ENCODE peak calls at places on chromosomes 4 and X, in seven cellular contexts. One of them, this sample, is unnamed. For H3K27me3, the result is how much of the 10 kb centered on the place peaks cover.

GRCh38 chr4:172998527-172999469 is 169.8 kb upstream of the GALNT7 start:
- DNase-seq in pancreas: no peak
- DNase-seq in upper lobe of right lung: no peak
- DNase-seq in dorsolateral prefrontal cortex: no peak
- DNase-seq in AG04450: no peak
- DNase-seq in uterus: no peak
- DNase-seq in HepG2: no peak
- DNase-seq in this sample: no peak

GRCh38 chrX:148161661-148162060 is 180.5 kb downstream of the FMR1NB start:
- DNase-seq in pancreas: no peak
- DNase-seq in upper lobe of right lung: no peak
- DNase-seq in dorsolateral prefrontal cortex: no peak
- DNase-seq in AG04450: no peak
- DNase-seq in uterus: no peak
- DNase-seq in HepG2: no peak
- DNase-seq in this sample: no peak

GRCh38 chr4:70603856-70604255 is 11.8 kb downstream of the AMBN start:
- DNase-seq in pancreas: no peak
- DNase-seq in upper lobe of right lung: no peak
- DNase-seq in dorsolateral prefrontal cortex: no peak
- DNase-seq in AG04450: no peak
- DNase-seq in uterus: no peak
- DNase-seq in HepG2: no peak
- DNase-seq in this sample: no peak

GRCh38 chrX:49273181-49273727 is 3.7 kb downstream of the PPP1R3F start:
- DNase-seq in pancreas: no peak
- DNase-seq in upper lobe of right lung: no peak
- DNase-seq in dorsolateral prefrontal cortex: no peak
- DNase-seq in AG04450: no peak
- DNase-seq in uterus: no peak
- DNase-seq in HepG2: no peak
- DNase-seq in this sample: no peak

GRCh38 chrX:112832481-112833095 is 8.0 kb downstream of the AMOT start:
- DNase-seq in pancreas: peak
- DNase-seq in upper lobe of right lung: peak
- DNase-seq in dorsolateral prefrontal cortex: no peak
- DNase-seq in AG04450: no peak
- DNase-seq in uterus: no peak
- DNase-seq in HepG2: no peak
- DNase-seq in this sample: no peak

GRCh38 chr4:85898236-85898635 is 423.3 kb downstream of the ARHGAP24 start:
- DNase-seq in pancreas: no peak
- DNase-seq in upper lobe of right lung: no peak
- DNase-seq in dorsolateral prefrontal cortex: no peak
- DNase-seq in AG04450: no peak
- DNase-seq in uterus: no peak
- DNase-seq in HepG2: no peak
- DNase-seq in this sample: no peak

GRCh38 chr4:71290074-71290473 is 48.7 kb upstream of the SLC4A4 start:
- DNase-seq in pancreas: no peak
- DNase-seq in upper lobe of right lung: no peak
- DNase-seq in dorsolateral prefrontal cortex: no peak
- DNase-seq in AG04450: peak
- DNase-seq in uterus: no peak
- DNase-seq in HepG2: no peak
- DNase-seq in this sample: no peak

GRCh38 chrX:44223150-44223549 is 120.3 kb downstream of the EFHC2 start:
- DNase-seq in pancreas: peak
- DNase-seq in upper lobe of right lung: no peak
- DNase-seq in dorsolateral prefrontal cortex: no peak
- DNase-seq in AG04450: no peak
- DNase-seq in uterus: no peak
- DNase-seq in HepG2: no peak
- DNase-seq in this sample: no peak

GRCh38 chr4:141331534-141332358 is 111.1 kb downstream of the ZNF330 start:
- DNase-seq in pancreas: no peak
- DNase-seq in upper lobe of right lung: no peak
- DNase-seq in dorsolateral prefrontal cortex: no peak
- DNase-seq in AG04450: no peak
- DNase-seq in uterus: no peak
- DNase-seq in HepG2: no peak
- DNase-seq in this sample: no peak

GRCh38 chr4:153081181-153081580 is 123.1 kb upstream of the TRIM2 start:
- DNase-seq in pancreas: no peak
- DNase-seq in upper lobe of right lung: no peak
- DNase-seq in dorsolateral prefrontal cortex: no peak
- DNase-seq in AG04450: no peak
- DNase-seq in uterus: no peak
- DNase-seq in HepG2: no peak
- DNase-seq in this sample: no peak

GRCh38 chr4:78601013-78601412 is 49.4 kb downstream of the ANXA3 start:
- DNase-seq in pancreas: no peak
- DNase-seq in upper lobe of right lung: no peak
- DNase-seq in dorsolateral prefrontal cortex: no peak
- DNase-seq in AG04450: no peak
- DNase-seq in uterus: peak
- DNase-seq in HepG2: no peak
- DNase-seq in this sample: no peak

GRCh38 chr4:182346675-182347375 is 103.6 kb downstream of the TENM3 start:
- DNase-seq in pancreas: no peak
- DNase-seq in upper lobe of right lung: no peak
- DNase-seq in dorsolateral prefrontal cortex: no peak
- DNase-seq in AG04450: no peak
- DNase-seq in uterus: no peak
- DNase-seq in HepG2: no peak
- DNase-seq in this sample: no peak

GRCh38 chrX:151702021-151702714 is 6.9 kb downstream of the PRRG3 start:
- DNase-seq in pancreas: no peak
- DNase-seq in upper lobe of right lung: no peak
- DNase-seq in dorsolateral prefrontal cortex: no peak
- DNase-seq in AG04450: no peak
- DNase-seq in uterus: no peak
- DNase-seq in HepG2: no peak
- DNase-seq in this sample: no peak

GRCh38 chr4:175298119-175298518 is 380.0 kb downstream of the ADAM29 start:
- DNase-seq in pancreas: no peak
- DNase-seq in upper lobe of right lung: no peak
- DNase-seq in dorsolateral prefrontal cortex: no peak
- DNase-seq in AG04450: peak
- DNase-seq in uterus: no peak
- DNase-seq in HepG2: no peak
- DNase-seq in this sample: no peak

GRCh38 chr4:140187316-140187695 is 33.3 kb upstream of the MAML3 start:
- DNase-seq in pancreas: no peak
- DNase-seq in upper lobe of right lung: no peak
- DNase-seq in dorsolateral prefrontal cortex: no peak
- DNase-seq in AG04450: no peak
- DNase-seq in uterus: no peak
- DNase-seq in HepG2: no peak
- DNase-seq in this sample: no peak

GRCh38 chr4:140188975-140189374 is 35.0 kb upstream of the MAML3 start:
- DNase-seq in pancreas: no peak
- DNase-seq in upper lobe of right lung: peak
- DNase-seq in dorsolateral prefrontal cortex: no peak
- DNase-seq in AG04450: peak
- DNase-seq in uterus: peak
- DNase-seq in HepG2: no peak
- DNase-seq in this sample: no peak

GRCh38 chr4:140186651-140187315 is 32.8 kb upstream of the MAML3 start:
- DNase-seq in pancreas: no peak
- DNase-seq in upper lobe of right lung: no peak
- DNase-seq in dorsolateral prefrontal cortex: peak
- DNase-seq in AG04450: peak
- DNase-seq in uterus: peak
- DNase-seq in HepG2: no peak
- DNase-seq in this sample: no peak

GRCh38 chr4:140183270-140183669 is 29.3 kb upstream of the MAML3 start:
- DNase-seq in pancreas: no peak
- DNase-seq in upper lobe of right lung: no peak
- DNase-seq in dorsolateral prefrontal cortex: no peak
- DNase-seq in AG04450: no peak
- DNase-seq in uterus: no peak
- DNase-seq in HepG2: no peak
- DNase-seq in this sample: no peak

DNA sequence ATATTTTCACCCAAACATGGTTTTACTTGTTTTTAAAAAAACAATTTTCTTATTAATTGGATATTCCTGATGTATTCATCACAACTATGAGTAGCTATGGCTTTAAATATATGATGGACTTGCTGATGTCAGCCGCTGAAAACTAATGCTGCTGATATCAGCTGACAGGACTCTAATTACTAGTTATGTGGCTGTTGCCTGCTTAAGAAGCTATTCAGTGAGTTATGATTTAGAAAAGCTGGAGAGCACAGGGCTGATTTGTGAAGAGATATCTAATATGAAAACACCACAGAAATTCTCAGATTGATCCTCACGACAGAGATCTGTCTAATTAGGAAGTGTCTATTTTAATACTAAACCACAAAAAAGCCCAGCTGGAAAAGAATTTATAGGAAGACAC is 31.7 kb upstream of the MAML3 start:
- DNase-seq in pancreas: no peak
- DNase-seq in upper lobe of right lung: no peak
- DNase-seq in dorsolateral prefrontal cortex: no peak
- DNase-seq in AG04450: no peak
- DNase-seq in uterus: no peak
- DNase-seq in HepG2: no peak
- DNase-seq in this sample: no peak
- H3K27me3 ChIP-seq in pancreas: under half
- H3K27me3 ChIP-seq in upper lobe of right lung: under half
- H3K27me3 ChIP-seq in dorsolateral prefrontal cortex: under half
- H3K27me3 ChIP-seq in AG04450: under half
- H3K27me3 ChIP-seq in uterus: under half
- H3K27me3 ChIP-seq in HepG2: under half
- H3K27me3 ChIP-seq in this sample: under half

GRCh38 chrX:153867671-153868070 is 18.3 kb downstream of the L1CAM start:
- DNase-seq in pancreas: no peak
- DNase-seq in upper lobe of right lung: no peak
- DNase-seq in dorsolateral prefrontal cortex: no peak
- DNase-seq in AG04450: no peak
- DNase-seq in uterus: no peak
- DNase-seq in HepG2: no peak
- DNase-seq in this sample: no peak
- H3K27me3 ChIP-seq in pancreas: under half
- H3K27me3 ChIP-seq in upper lobe of right lung: under half
- H3K27me3 ChIP-seq in dorsolateral prefrontal cortex: under half
- H3K27me3 ChIP-seq in AG04450: under half
- H3K27me3 ChIP-seq in uterus: under half
- H3K27me3 ChIP-seq in HepG2: under half
- H3K27me3 ChIP-seq in this sample: under half

GRCh38 chrX:54695231-54695630 is 102.8 kb downstream of the ITIH6 start:
- DNase-seq in pancreas: no peak
- DNase-seq in upper lobe of right lung: no peak
- DNase-seq in dorsolateral prefrontal cortex: no peak
- DNase-seq in AG04450: no peak
- DNase-seq in uterus: no peak
- DNase-seq in HepG2: no peak
- DNase-seq in this sample: no peak

GRCh38 chrX:54695816-54696487 is 102.1 kb downstream of the ITIH6 start:
- DNase-seq in pancreas: no peak
- DNase-seq in upper lobe of right lung: no peak
- DNase-seq in dorsolateral prefrontal cortex: no peak
- DNase-seq in AG04450: no peak
- DNase-seq in uterus: no peak
- DNase-seq in HepG2: no peak
- DNase-seq in this sample: no peak
- H3K27me3 ChIP-seq in pancreas: under half
- H3K27me3 ChIP-seq in upper lobe of right lung: under half
- H3K27me3 ChIP-seq in dorsolateral prefrontal cortex: under half
- H3K27me3 ChIP-seq in AG04450: under half
- H3K27me3 ChIP-seq in uterus: under half
- H3K27me3 ChIP-seq in HepG2: under half
- H3K27me3 ChIP-seq in this sample: under half

GRCh38 chr4:56803473-56803872 is 18.0 kb downstream of the SPINK2 start:
- DNase-seq in pancreas: no peak
- DNase-seq in upper lobe of right lung: no peak
- DNase-seq in dorsolateral prefrontal cortex: no peak
- DNase-seq in AG04450: no peak
- DNase-seq in uterus: no peak
- DNase-seq in HepG2: no peak
- DNase-seq in this sample: no peak
- H3K27me3 ChIP-seq in pancreas: under half
- H3K27me3 ChIP-seq in upper lobe of right lung: under half
- H3K27me3 ChIP-seq in dorsolateral prefrontal cortex: under half
- H3K27me3 ChIP-seq in AG04450: under half
- H3K27me3 ChIP-seq in uterus: under half
- H3K27me3 ChIP-seq in HepG2: under half
- H3K27me3 ChIP-seq in this sample: under half

GRCh38 chr4:168740686-168741085 is 243.8 kb downstream of the PALLD start:
- DNase-seq in pancreas: no peak
- DNase-seq in upper lobe of right lung: no peak
- DNase-seq in dorsolateral prefrontal cortex: no peak
- DNase-seq in AG04450: no peak
- DNase-seq in uterus: no peak
- DNase-seq in HepG2: no peak
- DNase-seq in this sample: no peak

GRCh38 chr4:168744021-168744420 is 247.2 kb downstream of the PALLD start:
- DNase-seq in pancreas: no peak
- DNase-seq in upper lobe of right lung: no peak
- DNase-seq in dorsolateral prefrontal cortex: no peak
- DNase-seq in AG04450: no peak
- DNase-seq in uterus: no peak
- DNase-seq in HepG2: peak
- DNase-seq in this sample: no peak

GRCh38 chr4:168741281-168742173 is 244.7 kb downstream of the PALLD start:
- DNase-seq in pancreas: no peak
- DNase-seq in upper lobe of right lung: peak
- DNase-seq in dorsolateral prefrontal cortex: no peak
- DNase-seq in AG04450: no peak
- DNase-seq in uterus: no peak
- DNase-seq in HepG2: no peak
- DNase-seq in this sample: no peak

GRCh38 chr4:168743131-168743530 is 246.3 kb downstream of the PALLD start:
- DNase-seq in pancreas: no peak
- DNase-seq in upper lobe of right lung: no peak
- DNase-seq in dorsolateral prefrontal cortex: no peak
- DNase-seq in AG04450: no peak
- DNase-seq in uterus: no peak
- DNase-seq in HepG2: no peak
- DNase-seq in this sample: no peak

DNA sequence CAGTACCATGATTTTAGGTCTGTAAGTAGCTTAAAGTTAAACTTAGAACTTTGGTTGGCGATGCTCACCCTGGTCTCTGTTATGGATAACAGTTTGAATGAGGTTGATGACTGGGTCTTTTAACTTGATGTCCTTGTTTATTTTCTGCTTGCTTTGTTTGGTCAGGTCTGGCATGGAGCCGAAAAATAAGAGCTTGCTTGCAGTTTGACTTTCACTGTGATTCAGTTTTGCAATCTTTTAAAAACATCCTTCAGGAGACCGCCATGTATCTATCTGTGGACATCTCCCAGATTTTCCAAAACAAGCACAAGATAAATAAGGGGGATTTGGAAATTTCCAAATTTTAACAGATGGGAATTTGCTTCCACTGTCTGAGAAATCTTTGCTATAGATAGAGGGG is 246.7 kb downstream of the PALLD start:
- DNase-seq in pancreas: no peak
- DNase-seq in upper lobe of right lung: no peak
- DNase-seq in dorsolateral prefrontal cortex: no peak
- DNase-seq in AG04450: peak
- DNase-seq in uterus: no peak
- DNase-seq in HepG2: peak
- DNase-seq in this sample: no peak
- H3K27me3 ChIP-seq in pancreas: under half
- H3K27me3 ChIP-seq in upper lobe of right lung: under half
- H3K27me3 ChIP-seq in dorsolateral prefrontal cortex: under half
- H3K27me3 ChIP-seq in AG04450: under half
- H3K27me3 ChIP-seq in uterus: under half
- H3K27me3 ChIP-seq in HepG2: under half
- H3K27me3 ChIP-seq in this sample: under half